ENCODE peak calls at places on chromosomes 13 and 19, in nine cellular contexts. Y, K, F, U, B, W, V, I and H are unnamed samples. For H3K4me1, the result is how much of the 10 kb centered on the place peaks cover.

GRCh38 chr19:18772620-18773587 is 18.2 kb downstream of the COMP start:
- DNase-seq in Y (no peak), K (no peak), F (no peak), U (no peak), B (no peak), W (no peak), V (no peak), I (no peak), H (no peak)

GRCh38 chr13:24684600-24684998 is 4.4 kb downstream of the ATP12A start:
- DNase-seq in Y (no peak), K (no peak), F (no peak), U (no peak), B (no peak), W (no peak), V (peak), I (no peak), H (peak)

GRCh38 chr19:31378404-31378803 is 29.2 kb upstream of the TSHZ3 start:
- DNase-seq in Y (peak), K (peak), F (peak), U (no peak), B (no peak), W (no peak), V (no peak), I (no peak), H (peak)

GRCh38 chr19:47628058-47628771 is 19.3 kb downstream of the BICRA start:
- DNase-seq in Y (no peak), K (no peak), F (no peak), U (no peak), B (no peak), W (no peak), V (no peak), I (no peak), H (no peak)

GRCh38 chr13:71039440-71039839 is 827.6 kb downstream of the DACH1 start:
- DNase-seq in Y (no peak), K (no peak), F (no peak), U (no peak), B (no peak), W (no peak), V (no peak), I (no peak), H (no peak)

GRCh38 chr19:11560404-11560988 is 1.5 kb upstream of the ELOF1 start:
- DNase-seq in Y (peak), K (peak), F (no peak), U (no peak), B (peak), W (peak), V (peak), I (no peak), H (peak)

GRCh38 chr13:94154362-94154761 is 325.1 kb downstream of the DCT start:
- DNase-seq in Y (peak), K (no peak), F (no peak), U (no peak), B (no peak), W (peak), V (no peak), I (peak), H (no peak)

GRCh38 chr19:19737559-19738332 is 4.8 kb upstream of the ZNF14 start:
- DNase-seq in Y (no peak), K (no peak), F (no peak), U (no peak), B (no peak), W (no peak), V (no peak), I (no peak), H (no peak)

GRCh38 chr19:48149430-48149829 is 20.7 kb downstream of the LIG1 start:
- DNase-seq in Y (no peak), K (no peak), F (peak), U (no peak), B (no peak), W (no peak), V (no peak), I (no peak), H (no peak)

GRCh38 chr19:17289489-17289888 is 7.8 kb downstream of the ANKLE1 start:
- DNase-seq in Y (peak), K (peak), F (peak), U (no peak), B (peak), W (peak), V (no peak), I (peak), H (peak)

GRCh38 chr19:47228168-47228936 is 2.6 kb downstream of the BBC3 start:
- DNase-seq in Y (peak), K (peak), F (peak), U (peak), B (peak), W (peak), V (peak), I (peak), H (no peak)

DNA sequence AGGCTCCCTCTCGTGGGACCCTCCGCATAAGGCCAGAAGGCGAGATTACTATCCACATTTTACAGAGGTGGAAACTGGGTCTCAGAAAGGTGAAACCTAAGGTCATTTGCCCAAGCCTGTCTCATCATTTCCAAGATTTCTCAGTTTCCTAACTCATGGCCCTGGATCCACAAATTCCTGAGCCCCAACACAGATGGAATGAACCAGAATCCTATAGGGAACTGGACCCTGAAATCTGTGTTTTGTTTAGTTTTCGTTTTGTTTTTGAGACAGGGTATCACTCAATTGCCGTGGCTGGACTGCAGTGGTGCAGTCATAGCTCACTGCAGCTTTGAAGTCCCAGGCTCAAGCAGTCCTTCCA is 563 bp upstream of the GNG7 start:
- DNase-seq in Y (no peak), K (no peak), F (no peak), U (no peak), B (no peak), W (no peak), V (no peak), I (no peak), H (no peak)
- H3K4me3 ChIP-seq in Y (peak), K (no peak), F (no peak), U (peak), B (peak), W (no peak), V (peak), I (no peak), H (no peak)

DNA sequence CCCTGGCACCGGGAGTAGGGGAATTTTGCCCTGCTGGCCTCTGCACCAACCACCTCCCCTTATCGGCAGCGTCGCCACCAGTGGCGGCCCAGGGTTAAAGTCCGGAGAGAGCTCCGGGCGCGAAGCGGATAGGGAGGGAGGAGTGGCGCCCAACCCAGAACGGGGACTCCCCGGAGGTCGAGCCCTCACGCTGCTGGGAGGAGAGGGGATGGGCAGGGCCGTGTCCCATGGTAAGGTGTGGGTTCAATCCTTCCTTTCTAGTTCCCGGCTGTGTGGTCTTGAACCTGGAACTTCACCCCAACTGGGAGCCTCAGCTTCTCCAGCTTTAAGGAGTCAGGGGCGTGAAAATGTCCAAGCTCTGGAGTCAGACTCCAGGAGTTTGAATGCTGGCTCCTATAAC is 23.3 kb upstream of the BCL3 start:
- DNase-seq in Y (no peak), K (peak), F (peak), U (no peak), B (no peak), W (no peak), V (no peak), I (no peak), H (no peak)
- H3K27ac ChIP-seq in Y (no peak), K (peak), F (no peak), U (no peak), B (no peak), W (no peak), V (no peak), I (no peak), H (no peak)

GRCh38 chr19:56115490-56115889 is 5.6 kb downstream of the ZNF787 start:
- DNase-seq in Y (no peak), K (no peak), F (no peak), U (no peak), B (no peak), W (no peak), V (no peak), I (no peak), H (no peak)
- H3K4me1 ChIP-seq in Y (under half), K (under half), F (under half), U (under half), B (under half), W (under half), V (under half), I (under half), H (under half)

GRCh38 chr19:53865523-53865917 is 2.2 kb upstream of the MYADM start:
- DNase-seq in Y (no peak), K (no peak), F (no peak), U (no peak), B (no peak), W (no peak), V (no peak), I (no peak), H (no peak)
- H3K4me3 ChIP-seq in Y (peak), K (no peak), F (peak), U (peak), B (no peak), W (no peak), V (peak), I (no peak), H (peak)

GRCh38 chr13:44732503-44733098 is 156.5 kb upstream of the TSC22D1 start:
- DNase-seq in Y (no peak), K (peak), F (no peak), U (no peak), B (no peak), W (peak), V (no peak), I (no peak), H (peak)
- H3K27ac ChIP-seq in Y (no peak), K (no peak), F (no peak), U (no peak), B (no peak), W (no peak), V (no peak), I (no peak), H (no peak)

GRCh38 chr19:15248106-15248505 is 15.9 kb upstream of the EPHX3 start:
- DNase-seq in Y (peak), K (no peak), F (peak), U (no peak), B (no peak), W (no peak), V (no peak), I (peak), H (no peak)
- H3K4me1 ChIP-seq in Y (under half), K (under half), F (under half), U (under half), B (under half), W (under half), V (under half), I (under half), H (under half)

GRCh38 chr19:34960940-34961679 is 2.9 kb downstream of the ZNF792 start:
- DNase-seq in Y (no peak), K (no peak), F (no peak), U (no peak), B (no peak), W (no peak), V (no peak), I (no peak), H (no peak)
- H3K4me3 ChIP-seq in Y (no peak), K (no peak), F (no peak), U (peak), B (no peak), W (no peak), V (peak), I (no peak), H (no peak)

DNA sequence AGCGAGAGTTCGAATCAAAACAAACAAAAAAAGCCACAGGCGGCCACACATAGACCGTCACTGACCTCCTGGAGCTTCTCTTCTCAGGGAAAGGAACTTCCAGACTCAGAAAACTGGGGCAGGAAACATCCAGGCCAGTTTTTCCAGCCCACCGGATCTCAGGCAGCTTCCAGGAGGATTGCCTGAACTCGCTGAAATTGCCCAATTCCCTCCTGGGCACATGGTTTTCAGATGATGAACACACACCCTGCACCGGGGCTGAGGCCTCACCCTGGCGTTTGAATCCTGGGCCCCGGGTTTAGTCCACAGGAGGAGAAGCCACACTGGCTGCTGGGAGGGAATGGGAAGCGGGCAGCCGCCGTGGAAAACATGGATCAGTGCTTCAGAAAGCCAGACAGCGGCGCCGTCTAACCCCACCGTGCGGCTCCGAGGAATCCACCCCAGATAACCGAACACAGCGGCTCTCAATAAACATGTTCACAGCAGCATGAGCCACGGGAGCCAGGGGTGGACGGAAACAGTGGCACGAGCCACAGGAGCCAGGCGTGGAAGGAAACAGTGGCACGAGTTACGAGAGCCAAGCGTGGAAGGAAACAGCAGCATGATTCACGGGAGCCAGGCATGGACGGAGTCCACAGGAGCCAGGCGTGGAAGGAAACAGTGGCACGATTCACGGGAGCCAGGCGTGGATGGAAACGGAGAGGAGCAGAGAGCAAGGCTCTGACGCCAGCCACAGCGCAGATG is 18.2 kb upstream of the PTBP1 start:
- DNase-seq in Y (peak), K (peak), F (peak), U (no peak), B (no peak), W (peak), V (no peak), I (peak), H (peak)
- H3K27ac ChIP-seq in Y (peak), K (peak), F (no peak), U (no peak), B (no peak), W (no peak), V (no peak), I (no peak), H (no peak)

DNA sequence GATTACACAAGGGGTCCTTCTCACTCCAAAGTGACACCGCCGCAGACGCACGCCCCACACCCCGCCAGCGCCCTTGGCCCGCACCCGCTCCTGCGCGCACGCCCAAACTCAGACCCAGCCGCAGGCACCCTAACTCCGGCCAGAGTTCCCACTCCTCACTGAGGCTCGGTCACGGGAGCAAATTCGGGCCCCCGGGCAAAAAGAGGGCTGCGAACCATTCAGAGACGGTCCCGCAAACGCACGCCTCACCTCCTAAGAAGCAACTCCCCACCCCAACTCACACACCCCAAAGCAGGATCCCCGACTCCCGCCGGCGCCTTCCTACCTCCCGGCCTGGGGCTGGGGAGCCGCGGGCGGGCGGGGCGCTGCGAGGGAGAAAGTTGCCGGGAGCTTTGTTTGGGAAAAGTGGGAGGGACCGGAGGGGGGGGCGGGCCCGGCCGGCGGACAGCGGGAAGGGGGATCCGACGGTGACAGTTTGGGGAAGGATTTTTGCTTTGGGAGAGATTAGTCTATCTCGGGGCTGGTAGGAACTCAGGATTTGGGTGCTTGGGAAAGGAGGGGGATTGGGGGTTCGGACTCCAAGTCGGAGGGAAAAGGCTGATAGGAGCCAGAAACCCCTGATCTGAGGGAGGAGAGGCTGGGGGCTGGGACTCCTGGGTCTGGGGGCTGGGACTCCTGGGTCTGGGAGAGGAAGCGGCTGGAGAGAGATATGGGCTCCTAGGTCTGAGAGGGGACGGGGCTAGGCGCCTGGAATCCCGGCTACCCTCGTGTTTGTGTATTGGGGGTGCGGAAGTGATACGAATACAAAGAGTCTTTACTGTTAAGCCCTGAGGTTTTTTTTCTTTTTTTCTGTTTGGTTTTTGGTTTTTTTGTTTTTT is at the start of gene TEAD2:
- DNase-seq in Y (peak), K (peak), F (peak), U (no peak), B (no peak), W (peak), V (peak), I (peak), H (peak)
- H3K4me1 ChIP-seq in Y (under half), K (under half), F (under half), U (under half), B (half or more), W (under half), V (under half), I (under half), H (under half)

GRCh38 chr13:97108535-97108910 is 113.6 kb upstream of the MBNL2 start:
- DNase-seq in Y (peak), K (no peak), F (peak), U (no peak), B (no peak), W (no peak), V (no peak), I (no peak), H (no peak)

GRCh38 chr13:97107815-97108534 is 113.7 kb upstream of the OXGR1 start:
- DNase-seq in Y (peak), K (no peak), F (no peak), U (no peak), B (no peak), W (no peak), V (no peak), I (no peak), H (peak)

GRCh38 chr13:97111705-97112104 is 110.4 kb upstream of the MBNL2 start:
- DNase-seq in Y (no peak), K (no peak), F (no peak), U (no peak), B (no peak), W (no peak), V (no peak), I (no peak), H (peak)

GRCh38 chr13:97109841-97110492 is 112.2 kb upstream of the MBNL2 start:
- DNase-seq in Y (peak), K (peak), F (peak), U (peak), B (peak), W (peak), V (peak), I (peak), H (peak)

DNA sequence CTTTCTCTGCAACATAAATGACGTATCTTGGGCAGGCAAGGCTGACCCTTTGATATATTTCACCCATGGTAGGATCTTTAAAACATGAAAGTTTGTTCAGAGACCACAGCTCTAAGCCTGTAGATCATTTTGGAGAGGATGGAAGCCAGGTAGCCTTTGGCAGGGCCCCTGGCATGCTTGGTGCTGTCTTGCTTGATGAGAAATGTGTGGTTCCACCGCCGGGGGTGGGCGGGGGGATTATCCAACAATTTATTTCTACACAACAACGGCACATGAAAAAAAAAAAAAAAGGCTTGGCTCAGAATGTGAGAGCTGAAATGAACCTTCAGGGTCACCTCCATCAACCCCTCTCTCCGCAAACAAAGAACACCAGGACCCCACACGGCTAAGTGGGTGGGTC is 112.9 kb upstream of the MBNL2 start:
- DNase-seq in Y (no peak), K (no peak), F (no peak), U (no peak), B (no peak), W (no peak), V (no peak), I (no peak), H (no peak)
- H3K4me3 ChIP-seq in Y (no peak), K (no peak), F (no peak), U (no peak), B (no peak), W (no peak), V (no peak), I (no peak), H (no peak)